ENCODE peak calls at places on chromosomes 12 and 14, in five cellular contexts. One of them, this sample, is unnamed.

GRCh38 chr12:116055895-116056607 is 221.4 kb downstream of the MED13L start:
- DNase-seq in PC-3: no peak
- DNase-seq in IMR-90: no peak
- DNase-seq in activated B cell treated with CpG ODN at 0.5 μM for 24 hours: no peak
- DNase-seq in GM12865: no peak
- DNase-seq in this sample: no peak

GRCh38 chr12:106345739-106346138 is 11.8 kb upstream of the POLR3B start:
- DNase-seq in PC-3: peak; percentile 76
- DNase-seq in IMR-90: peak; percentile 40
- DNase-seq in activated B cell treated with CpG ODN at 0.5 μM for 24 hours: no peak
- DNase-seq in GM12865: peak; percentile 11
- DNase-seq in this sample: no peak

GRCh38 chr12:53252349-53252916 is 15.7 kb upstream of the ESPL1 start:
- DNase-seq in PC-3: peak; percentile 82
- DNase-seq in IMR-90: no peak
- DNase-seq in activated B cell treated with CpG ODN at 0.5 μM for 24 hours: no peak
- DNase-seq in GM12865: no peak
- DNase-seq in this sample: no peak

GRCh38 chr12:89319606-89320005 is 32.7 kb downstream of the DUSP6 start:
- DNase-seq in PC-3: no peak
- DNase-seq in IMR-90: no peak
- DNase-seq in activated B cell treated with CpG ODN at 0.5 μM for 24 hours: no peak
- DNase-seq in GM12865: no peak
- DNase-seq in this sample: no peak

GRCh38 chr12:4421590-4422031 is 24.0 kb downstream of the FGF6 start:
- DNase-seq in PC-3: peak; percentile 62
- DNase-seq in IMR-90: peak; percentile 36
- DNase-seq in activated B cell treated with CpG ODN at 0.5 μM for 24 hours: no peak
- DNase-seq in GM12865: peak; percentile 50
- DNase-seq in this sample: no peak

GRCh38 chr14:92657457-92658142 is 90.8 kb downstream of the LGMN start:
- DNase-seq in PC-3: no peak
- DNase-seq in IMR-90: no peak
- DNase-seq in activated B cell treated with CpG ODN at 0.5 μM for 24 hours: no peak
- DNase-seq in GM12865: no peak
- DNase-seq in this sample: no peak

GRCh38 chr12:2187195-2187963 is 134.6 kb downstream of the CACNA1C start:
- DNase-seq in PC-3: no peak
- DNase-seq in IMR-90: no peak
- DNase-seq in activated B cell treated with CpG ODN at 0.5 μM for 24 hours: no peak
- DNase-seq in GM12865: no peak
- DNase-seq in this sample: no peak

GRCh38 chr12:15209782-15210181 is 11.4 kb downstream of the RERG start:
- DNase-seq in PC-3: no peak
- DNase-seq in IMR-90: peak; percentile 40
- DNase-seq in activated B cell treated with CpG ODN at 0.5 μM for 24 hours: no peak
- DNase-seq in GM12865: no peak
- DNase-seq in this sample: no peak

GRCh38 chr12:108862588-108862959 is 5.2 kb upstream of the SSH1 start:
- DNase-seq in PC-3: no peak
- DNase-seq in IMR-90: no peak
- DNase-seq in activated B cell treated with CpG ODN at 0.5 μM for 24 hours: no peak
- DNase-seq in GM12865: no peak
- DNase-seq in this sample: no peak

GRCh38 chr12:120825337-120825736 is 78.8 kb downstream of the SPPL3 start:
- DNase-seq in PC-3: no peak
- DNase-seq in IMR-90: no peak
- DNase-seq in activated B cell treated with CpG ODN at 0.5 μM for 24 hours: no peak
- DNase-seq in GM12865: no peak
- DNase-seq in this sample: no peak

GRCh38 chr14:47675489-47676300 is at the start of gene MDGA2:
- DNase-seq in PC-3: no peak
- DNase-seq in IMR-90: no peak
- DNase-seq in activated B cell treated with CpG ODN at 0.5 μM for 24 hours: no peak
- DNase-seq in GM12865: no peak
- DNase-seq in this sample: no peak

GRCh38 chr14:105150368-105151111 is 18.0 kb downstream of the JAG2 start:
- DNase-seq in PC-3: no peak
- DNase-seq in IMR-90: no peak
- DNase-seq in activated B cell treated with CpG ODN at 0.5 μM for 24 hours: no peak
- DNase-seq in GM12865: no peak
- DNase-seq in this sample: no peak

GRCh38 chr12:104249898-104250297 is 34.3 kb downstream of the TXNRD1 start:
- DNase-seq in PC-3: no peak
- DNase-seq in IMR-90: no peak
- DNase-seq in activated B cell treated with CpG ODN at 0.5 μM for 24 hours: no peak
- DNase-seq in GM12865: no peak
- DNase-seq in this sample: no peak

GRCh38 chr12:56271031-56271430 is 4.3 kb downstream of the COQ10A start:
- DNase-seq in PC-3: peak; percentile 49
- DNase-seq in IMR-90: peak; percentile 31
- DNase-seq in activated B cell treated with CpG ODN at 0.5 μM for 24 hours: no peak
- DNase-seq in GM12865: peak; percentile 26
- DNase-seq in this sample: no peak

GRCh38 chr14:59964251-59965007 is 44.5 kb downstream of the LRRC9 start:
- DNase-seq in PC-3: peak; percentile 70
- DNase-seq in IMR-90: peak; percentile 31
- DNase-seq in activated B cell treated with CpG ODN at 0.5 μM for 24 hours: no peak
- DNase-seq in GM12865: peak; percentile 14
- DNase-seq in this sample: no peak

GRCh38 chr12:17148706-17149105 is 542.7 kb upstream of the LMO3 start:
- DNase-seq in PC-3: no peak
- DNase-seq in IMR-90: no peak
- DNase-seq in activated B cell treated with CpG ODN at 0.5 μM for 24 hours: no peak
- DNase-seq in GM12865: no peak
- DNase-seq in this sample: no peak

GRCh38 chr14:85475113-85475512 is 54.8 kb upstream of the FLRT2 start:
- DNase-seq in PC-3: no peak
- DNase-seq in IMR-90: no peak
- DNase-seq in activated B cell treated with CpG ODN at 0.5 μM for 24 hours: no peak
- DNase-seq in GM12865: no peak
- DNase-seq in this sample: no peak

GRCh38 chr12:131700271-131700670 is 10.6 kb upstream of the SFSWAP start:
- DNase-seq in PC-3: no peak
- DNase-seq in IMR-90: no peak
- DNase-seq in activated B cell treated with CpG ODN at 0.5 μM for 24 hours: no peak
- DNase-seq in GM12865: no peak
- DNase-seq in this sample: peak; percentile 42

GRCh38 chr12:106985479-106985878 is 1.5 kb downstream of the MTERF2 start:
- DNase-seq in PC-3: no peak
- DNase-seq in IMR-90: no peak
- DNase-seq in activated B cell treated with CpG ODN at 0.5 μM for 24 hours: no peak
- DNase-seq in GM12865: no peak
- DNase-seq in this sample: no peak

GRCh38 chr14:96090441-96091148 is 51.4 kb downstream of the C14orf132 start:
- DNase-seq in PC-3: no peak
- DNase-seq in IMR-90: peak; percentile 65
- DNase-seq in activated B cell treated with CpG ODN at 0.5 μM for 24 hours: no peak
- DNase-seq in GM12865: no peak
- DNase-seq in this sample: peak; percentile 91
- TF ChIP-seq CTCF in PC-3: no peak
- TF ChIP-seq CTCF in IMR-90: no peak
- TF ChIP-seq CTCF in activated B cell treated with CpG ODN at 0.5 μM for 24 hours: no peak
- TF ChIP-seq CTCF in GM12865: no peak
- TF ChIP-seq CTCF in this sample: no peak

GRCh38 chr14:99412122-99413061 is 68.3 kb downstream of the SETD3 start:
- DNase-seq in PC-3: no peak
- DNase-seq in IMR-90: peak; percentile 25
- DNase-seq in activated B cell treated with CpG ODN at 0.5 μM for 24 hours: no peak
- DNase-seq in GM12865: no peak
- DNase-seq in this sample: peak; percentile 54

GRCh38 chr14:99407416-99407815 is 73.2 kb downstream of the SETD3 start:
- DNase-seq in PC-3: no peak
- DNase-seq in IMR-90: no peak
- DNase-seq in activated B cell treated with CpG ODN at 0.5 μM for 24 hours: no peak
- DNase-seq in GM12865: no peak
- DNase-seq in this sample: no peak

GRCh38 chr14:99410019-99410418 is 70.6 kb downstream of the SETD3 start:
- DNase-seq in PC-3: no peak
- DNase-seq in IMR-90: no peak
- DNase-seq in activated B cell treated with CpG ODN at 0.5 μM for 24 hours: no peak
- DNase-seq in GM12865: no peak
- DNase-seq in this sample: no peak

GRCh38 chr14:99408971-99409289 is 71.7 kb downstream of the SETD3 start:
- DNase-seq in PC-3: no peak
- DNase-seq in IMR-90: no peak
- DNase-seq in activated B cell treated with CpG ODN at 0.5 μM for 24 hours: no peak
- DNase-seq in GM12865: no peak
- DNase-seq in this sample: no peak

DNA sequence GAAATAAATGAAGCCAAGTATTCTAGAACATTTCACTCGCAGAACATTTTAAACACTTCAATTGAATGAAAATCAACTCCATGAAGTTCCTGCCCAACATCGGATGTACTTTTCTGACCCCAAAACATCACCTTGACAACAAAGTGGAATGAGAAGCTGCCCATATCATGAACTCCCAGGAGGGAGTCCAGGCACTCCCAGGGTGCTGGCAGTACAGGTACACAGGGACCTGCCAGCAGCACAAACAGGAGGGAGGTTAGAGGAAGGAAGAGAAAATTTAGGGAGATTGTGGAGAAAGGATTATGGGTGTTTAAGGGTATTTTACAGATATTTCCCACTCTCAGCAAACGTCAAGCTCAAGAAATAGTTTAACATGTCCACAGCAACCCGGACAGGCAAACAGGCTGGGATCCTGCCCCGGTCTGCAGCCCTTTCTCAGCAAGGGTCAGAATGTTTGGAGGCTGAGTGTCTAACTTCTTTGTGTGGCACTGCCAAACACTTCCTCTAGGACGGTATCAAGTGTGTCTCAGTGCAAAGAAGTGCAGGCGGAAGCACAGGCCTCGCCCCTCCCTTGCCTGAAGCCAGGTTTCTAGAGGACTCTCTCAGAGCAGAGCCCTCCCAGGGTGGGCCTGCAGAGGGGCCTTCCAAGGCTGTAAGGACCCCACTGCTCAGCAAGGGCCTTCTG is 72.2 kb downstream of the SETD3 start:
- DNase-seq in PC-3: no peak
- DNase-seq in IMR-90: no peak
- DNase-seq in activated B cell treated with CpG ODN at 0.5 μM for 24 hours: no peak
- DNase-seq in GM12865: no peak
- DNase-seq in this sample: no peak
- TF ChIP-seq CTCF in PC-3: no peak
- TF ChIP-seq CTCF in IMR-90: no peak
- TF ChIP-seq CTCF in activated B cell treated with CpG ODN at 0.5 μM for 24 hours: no peak
- TF ChIP-seq CTCF in GM12865: no peak
- TF ChIP-seq CTCF in this sample: no peak

GRCh38 chr12:13350946-13351345 is 154.4 kb downstream of the EMP1 start:
- DNase-seq in PC-3: no peak
- DNase-seq in IMR-90: no peak
- DNase-seq in activated B cell treated with CpG ODN at 0.5 μM for 24 hours: no peak
- DNase-seq in GM12865: no peak
- DNase-seq in this sample: no peak

GRCh38 chr12:13348464-13348863 is 151.9 kb downstream of the EMP1 start:
- DNase-seq in PC-3: no peak
- DNase-seq in IMR-90: no peak
- DNase-seq in activated B cell treated with CpG ODN at 0.5 μM for 24 hours: no peak
- DNase-seq in GM12865: no peak
- DNase-seq in this sample: no peak

GRCh38 chr12:13345722-13346121 is 149.2 kb downstream of the EMP1 start:
- DNase-seq in PC-3: no peak
- DNase-seq in IMR-90: no peak
- DNase-seq in activated B cell treated with CpG ODN at 0.5 μM for 24 hours: no peak
- DNase-seq in GM12865: no peak
- DNase-seq in this sample: no peak

GRCh38 chr12:13347241-13348043 is 150.9 kb downstream of the EMP1 start:
- DNase-seq in PC-3: peak; percentile 54
- DNase-seq in IMR-90: peak; percentile 56
- DNase-seq in activated B cell treated with CpG ODN at 0.5 μM for 24 hours: no peak
- DNase-seq in GM12865: no peak
- DNase-seq in this sample: no peak

DNA sequence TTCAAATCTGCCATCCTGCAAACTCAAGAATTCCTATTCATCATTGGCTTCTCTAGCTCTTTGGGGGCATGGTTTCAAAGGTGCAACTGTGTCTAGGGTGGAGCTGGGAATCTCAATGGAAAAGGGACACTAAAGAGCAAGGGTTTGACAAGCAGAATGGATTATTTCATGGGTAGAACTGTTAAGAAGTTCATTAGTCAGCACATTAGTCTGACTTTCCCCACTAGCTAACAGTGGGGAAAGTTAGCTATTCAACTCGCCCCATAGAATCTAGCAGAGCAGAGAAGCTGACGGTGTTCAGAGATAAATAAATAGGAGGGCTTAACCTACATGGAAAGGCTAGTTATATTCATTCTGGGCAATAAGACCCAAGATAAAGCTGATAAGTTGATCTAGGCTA is 153.9 kb downstream of the EMP1 start:
- DNase-seq in PC-3: no peak
- DNase-seq in IMR-90: no peak
- DNase-seq in activated B cell treated with CpG ODN at 0.5 μM for 24 hours: no peak
- DNase-seq in GM12865: no peak
- DNase-seq in this sample: no peak
- TF ChIP-seq CTCF in PC-3: no peak
- TF ChIP-seq CTCF in IMR-90: no peak
- TF ChIP-seq CTCF in activated B cell treated with CpG ODN at 0.5 μM for 24 hours: no peak
- TF ChIP-seq CTCF in GM12865: no peak
- TF ChIP-seq CTCF in this sample: no peak

GRCh38 chr12:32399045-32399372 is 349 bp upstream of the FGD4 start:
- DNase-seq in PC-3: no peak
- DNase-seq in IMR-90: no peak
- DNase-seq in activated B cell treated with CpG ODN at 0.5 μM for 24 hours: no peak
- DNase-seq in GM12865: no peak
- DNase-seq in this sample: no peak

GRCh38 chr12:32400866-32401265 is 1.5 kb downstream of the FGD4 start:
- DNase-seq in PC-3: no peak
- DNase-seq in IMR-90: no peak
- DNase-seq in activated B cell treated with CpG ODN at 0.5 μM for 24 hours: no peak
- DNase-seq in GM12865: no peak
- DNase-seq in this sample: no peak

GRCh38 chr12:32400114-32400672 is 835 bp downstream of the FGD4 start:
- DNase-seq in PC-3: peak; percentile 42
- DNase-seq in IMR-90: no peak
- DNase-seq in activated B cell treated with CpG ODN at 0.5 μM for 24 hours: no peak
- DNase-seq in GM12865: no peak
- DNase-seq in this sample: no peak

GRCh38 chr12:32397703-32398102 is 1.7 kb upstream of the FGD4 start:
- DNase-seq in PC-3: no peak
- DNase-seq in IMR-90: no peak
- DNase-seq in activated B cell treated with CpG ODN at 0.5 μM for 24 hours: no peak
- DNase-seq in GM12865: no peak
- DNase-seq in this sample: peak; percentile 4

DNA sequence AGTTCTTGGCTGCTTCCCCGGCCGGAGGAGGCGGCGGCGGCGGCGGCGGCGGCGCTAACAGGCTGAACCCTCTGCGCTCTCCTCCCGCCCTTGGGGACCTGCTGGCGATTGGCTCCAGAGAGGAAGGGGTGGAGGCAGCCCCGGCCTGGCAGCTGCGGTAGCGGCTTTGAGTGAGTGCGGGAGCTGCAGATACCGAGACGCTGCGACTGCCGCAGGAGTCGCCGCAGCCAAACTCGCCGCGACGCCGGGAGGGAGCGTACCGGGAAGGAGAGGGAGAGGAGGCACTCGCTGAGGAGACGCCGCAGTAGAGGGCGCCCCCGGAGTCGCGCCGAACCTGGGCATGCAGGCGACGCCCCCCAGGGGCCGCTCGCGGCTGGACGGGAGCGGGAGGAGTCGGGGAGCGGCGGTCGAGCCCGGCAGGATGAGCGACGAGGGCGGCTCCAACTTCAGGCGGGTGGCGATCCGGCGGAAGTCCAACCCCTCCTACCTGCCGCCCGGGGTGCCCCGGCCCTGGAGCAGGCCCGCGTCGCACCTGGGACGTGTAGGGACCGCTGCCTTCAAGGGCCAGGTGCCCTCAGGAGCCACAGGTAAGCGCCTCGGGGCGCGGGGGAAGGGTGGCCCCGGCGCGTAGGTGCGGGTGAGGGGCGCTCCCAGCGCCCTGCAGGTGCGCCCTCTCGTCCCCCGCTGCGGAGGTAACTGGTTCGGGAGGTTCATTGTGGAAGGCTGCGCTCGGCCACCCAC is at the start of gene FGD4:
- DNase-seq in PC-3: peak; percentile 81
- DNase-seq in IMR-90: peak; percentile 56
- DNase-seq in activated B cell treated with CpG ODN at 0.5 μM for 24 hours: peak; percentile 63
- DNase-seq in GM12865: peak; percentile 73
- DNase-seq in this sample: peak; percentile 92
- TF ChIP-seq CTCF in PC-3: peak; percentile 45
- TF ChIP-seq CTCF in IMR-90: peak; percentile 38
- TF ChIP-seq CTCF in activated B cell treated with CpG ODN at 0.5 μM for 24 hours: no peak
- TF ChIP-seq CTCF in GM12865: peak; percentile 16
- TF ChIP-seq CTCF in this sample: peak; percentile 53

This sample was measured in osteocyte.